ENCODE peak calls at places on chromosomes 6 and 20, in eight cellular contexts. V is fibroblast of villous mesenchyme, M is foreskin keratinocyte, T is progenitor cell of endocrine pancreas, L is D721Med, F is IMR-90, U is GM13976, G is right atrium auricular region. E is an unnamed sample.
A peak's percentile ranks its signal among the peaks of the same experiment; 100 is the strongest.

GRCh38 chr20:37541326-37541725 is 13.7 kb upstream of the BLCAP start:
- DNase-seq in V (no peak), F (no peak), M (no peak), L (no peak), U (no peak), T (no peak), G (no peak), E (no peak)

GRCh38 chr6:163820745-163821456 is 406.4 kb downstream of the QKI start:
- DNase-seq in V (no peak), G (no peak), M (no peak), U (no peak), T (no peak), L (no peak), F (no peak), E (no peak)

GRCh38 chr20:59455392-59456341 is 148.7 kb upstream of the PHACTR3 start:
- DNase-seq in T (no peak), L (peak; percentile 43), V (peak; percentile 4), U (peak; percentile 45), M (peak; percentile 3), F (peak; percentile 10), G (no peak), E (peak; percentile 47)

GRCh38 chr6:38713812-38714211 is 1.3 kb upstream of the DNAH8 start:
- DNase-seq in G (no peak), U (no peak), F (no peak), T (no peak), L (no peak), V (no peak), M (peak; percentile 18), E (no peak)

GRCh38 chr20:56702931-56703840 is 74.1 kb downstream of the TFAP2C start:
- DNase-seq in M (no peak), G (no peak), L (no peak), F (no peak), U (no peak), V (no peak), T (no peak), E (no peak)

GRCh38 chr6:117311310-117311709 is 46.0 kb downstream of the VGLL2 start:
- DNase-seq in T (no peak), M (no peak), L (no peak), G (no peak), U (no peak), V (no peak), F (no peak), E (no peak)

GRCh38 chr6:14881399-14881798 is 364.5 kb upstream of the JARID2 start:
- DNase-seq in G (no peak), T (no peak), L (no peak), V (peak; percentile 38), F (peak; percentile 87), M (no peak), U (no peak), E (no peak)

GRCh38 chr20:57769756-57770155 is 59.9 kb upstream of the PMEPA1 start:
- DNase-seq in T (no peak), M (no peak), L (no peak), V (peak; percentile 44), F (no peak), G (no peak), U (peak; percentile 13), E (no peak)

GRCh38 chr20:5153152-5153467 is 26.3 kb downstream of the CDS2 start:
- DNase-seq in F (no peak), M (no peak), U (no peak), T (no peak), L (no peak), V (no peak), G (no peak), E (no peak)

GRCh38 chr20:5154543-5154925 is 27.7 kb downstream of the CDS2 start:
- DNase-seq in U (no peak), G (no peak), V (no peak), M (no peak), L (no peak), T (no peak), F (no peak), E (no peak)

GRCh38 chr20:5150226-5151076 is 23.6 kb downstream of the CDS2 start:
- DNase-seq in U (no peak), V (peak; percentile 45), L (no peak), M (peak; percentile 22), F (peak; percentile 58), T (no peak), G (no peak), E (no peak)

GRCh38 chr20:5156670-5157448 is 30.1 kb downstream of the CDS2 start:
- DNase-seq in F (peak; percentile 74), M (no peak), G (no peak), U (no peak), V (peak; percentile 76), L (no peak), T (no peak), E (no peak)

DNA sequence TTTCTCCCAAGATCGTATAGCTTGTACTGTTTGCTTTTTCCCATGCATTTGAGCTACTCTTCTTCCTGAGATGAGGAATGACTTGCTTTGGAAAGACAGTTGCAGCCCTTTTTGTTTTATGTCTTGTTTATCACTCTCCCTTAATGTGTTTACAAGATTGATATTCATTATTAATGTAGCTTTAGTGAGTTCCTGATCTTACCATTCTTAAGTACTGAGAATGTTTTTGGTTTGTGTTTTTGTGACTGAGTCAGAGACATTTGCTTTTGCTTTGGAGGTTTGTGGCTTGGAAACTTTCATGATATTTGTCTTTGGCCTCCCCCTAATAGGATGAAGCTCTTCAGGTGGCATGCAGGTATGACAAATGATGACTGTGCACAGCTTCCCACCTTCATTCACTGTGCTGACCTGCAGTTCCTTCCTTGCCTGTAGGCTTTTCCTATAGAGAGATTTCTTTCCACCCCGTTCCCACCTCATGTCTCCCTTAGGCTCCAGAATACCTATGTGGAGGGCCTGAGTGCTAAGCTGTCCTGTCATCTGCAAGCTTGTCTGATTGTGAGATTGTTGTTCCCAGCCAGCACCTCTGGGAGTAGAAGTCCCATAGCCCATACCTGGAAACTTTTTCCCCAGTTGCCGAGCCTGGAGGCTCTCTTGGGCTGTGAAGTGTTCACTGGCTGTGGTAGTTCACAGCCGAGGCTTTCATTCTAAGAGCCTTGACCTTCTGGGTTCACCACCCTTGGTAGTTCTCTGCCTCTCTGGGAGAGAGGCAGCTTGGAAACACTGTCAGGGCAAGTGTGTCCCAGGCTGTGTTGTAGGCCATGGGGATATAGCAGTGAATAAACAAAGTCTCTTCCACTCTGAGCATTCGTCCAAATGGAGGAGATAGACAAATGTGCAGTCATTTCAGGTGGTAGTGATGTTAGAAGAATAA is 27.1 kb downstream of the CDS2 start:
- DNase-seq in L (no peak), M (peak; percentile 93), F (peak; percentile 41), G (no peak), T (no peak), U (no peak), V (peak; percentile 55), E (no peak)
- TF ChIP-seq CTCF in L (no peak), M (peak; percentile 49), F (no peak), G (no peak), T (no peak), U (no peak), V (no peak), E (no peak)

GRCh38 chr20:1377341-1377871 is 15.4 kb downstream of the FKBP1A start:
- DNase-seq in U (no peak), V (no peak), G (no peak), L (no peak), T (no peak), F (no peak), M (no peak), E (no peak)

GRCh38 chr20:1374246-1374645 is 18.6 kb downstream of the FKBP1A start:
- DNase-seq in V (no peak), M (no peak), G (no peak), F (no peak), T (no peak), U (no peak), L (no peak), E (no peak)

GRCh38 chr20:1376007-1376406 is 16.8 kb downstream of the FKBP1A start:
- DNase-seq in U (no peak), F (no peak), M (no peak), L (no peak), T (no peak), V (no peak), G (no peak), E (no peak)

GRCh38 chr20:1376453-1377270 is 16.2 kb downstream of the FKBP1A start:
- DNase-seq in F (no peak), U (no peak), T (no peak), M (no peak), G (no peak), L (no peak), V (no peak), E (no peak)

DNA sequence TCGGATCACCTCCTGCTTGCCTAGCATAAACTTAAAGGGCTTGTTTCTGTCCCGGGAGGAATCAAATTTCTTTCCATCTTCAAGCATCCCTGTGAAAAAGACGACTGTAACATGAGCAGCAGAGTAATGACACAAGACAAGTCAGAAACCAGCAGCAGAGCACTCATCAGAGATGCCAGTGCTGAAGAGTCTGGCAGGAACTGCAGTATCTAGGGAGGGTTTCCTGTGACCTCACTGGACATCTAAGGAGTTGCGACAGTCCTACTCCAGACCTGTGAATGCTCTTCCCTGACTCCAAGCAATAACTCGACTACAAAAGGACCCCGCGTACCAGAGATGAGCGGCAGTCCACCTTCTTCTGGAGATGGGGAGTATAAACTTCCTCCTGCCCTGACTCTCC is 17.3 kb downstream of the FKBP1A start:
- DNase-seq in L (no peak), G (no peak), V (peak; percentile 82), T (no peak), M (no peak), F (peak; percentile 93), U (no peak), E (no peak)
- TF ChIP-seq CTCF in L (no peak), G (no peak), V (no peak), T (no peak), M (no peak), F (no peak), U (no peak), E (no peak)

DNA sequence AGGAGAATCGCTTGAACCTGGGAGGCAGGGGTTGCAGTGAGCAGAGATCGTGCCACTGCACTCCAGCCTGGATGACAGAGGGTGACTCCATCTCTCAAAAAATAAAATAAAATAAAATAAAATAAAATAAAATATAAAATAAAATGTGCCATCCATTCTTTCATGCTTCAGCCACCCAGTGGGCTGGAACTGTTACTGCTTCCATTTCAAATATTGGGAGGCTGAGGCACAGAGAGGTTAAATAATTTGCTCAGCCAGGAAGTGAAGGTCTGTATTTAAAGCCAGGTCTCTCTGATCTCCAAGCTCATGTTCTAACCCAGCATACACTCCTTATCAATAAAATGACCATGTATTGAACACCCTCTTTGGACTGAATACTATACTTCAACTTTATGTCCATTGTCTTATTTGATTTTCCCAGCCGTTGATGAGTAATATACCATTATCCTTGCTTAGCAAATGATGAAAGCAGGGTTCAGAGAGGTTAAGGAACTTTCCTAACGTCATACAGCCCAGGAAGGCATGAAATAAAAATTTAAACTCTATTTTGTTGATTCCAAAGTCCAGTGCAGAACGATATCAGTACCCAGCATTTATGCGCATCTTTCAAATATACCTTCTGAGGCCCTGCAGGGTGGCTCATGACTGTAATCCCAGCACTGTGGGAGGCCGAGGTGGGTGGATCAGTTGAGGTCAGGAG is 25.8 kb upstream of the SLC9A8 start:
- DNase-seq in M (no peak), L (no peak), G (no peak), U (no peak), F (peak; percentile 20), T (no peak), V (peak; percentile 32), E (no peak)
- TF ChIP-seq CTCF in M (peak; percentile 56), L (no peak), G (peak; percentile 34), U (no peak), F (peak; percentile 47), T (peak; percentile 39), V (peak; percentile 49), E (no peak)

DNA sequence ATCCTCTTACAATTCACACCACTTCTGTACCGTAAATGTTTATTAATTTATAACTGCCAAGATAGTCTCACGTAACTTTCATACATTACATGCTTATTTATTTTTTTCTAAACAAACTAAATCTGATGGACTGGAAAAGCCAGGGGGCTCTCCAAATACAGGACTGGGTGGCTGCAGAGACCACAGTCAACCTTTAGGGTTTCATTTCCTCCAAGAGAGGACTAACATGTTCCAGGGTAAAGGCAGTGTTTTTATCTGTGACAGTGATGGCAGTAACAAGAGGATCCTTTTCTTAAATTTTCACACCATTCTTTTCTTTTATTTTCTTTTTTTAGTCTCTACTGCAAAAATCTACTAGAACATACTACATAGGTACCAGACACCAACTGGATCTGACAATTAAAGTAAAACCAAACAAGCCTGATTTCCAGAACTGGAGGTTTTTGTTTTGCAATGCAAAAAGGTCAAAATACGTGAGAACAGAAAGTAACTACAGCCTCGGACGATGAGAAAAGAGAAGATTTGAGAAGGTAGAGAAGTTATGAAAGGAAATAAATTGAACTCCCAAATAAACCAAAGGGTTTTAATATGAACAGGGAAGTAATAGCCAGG is 1.2 kb downstream of the LMBRD1 start:
- DNase-seq in F (no peak), M (no peak), V (peak; percentile 21), U (peak; percentile 48), G (no peak), T (no peak), L (no peak), E (no peak)
- TF ChIP-seq CTCF in F (no peak), M (no peak), V (peak; percentile 4), U (no peak), G (peak; percentile 39), T (no peak), L (no peak), E (no peak)

E was measured in nephron progenitor cell.